ENCODE peak calls at places on chromosomes 6 and 20, in ten cellular contexts. One of them, this sample, is unnamed.

GRCh38 chr6:7896465-7896987 is 14.1 kb downstream of the TXNDC5 start:
- DNase-seq in neural progenitor cell: no peak
- DNase-seq in cerebellar cortex: no peak
- DNase-seq in sigmoid colon: peak
- DNase-seq in mucosa of descending colon: no peak
- DNase-seq in T-helper 2 cell: no peak
- DNase-seq in activated CD4-positive, CD25-positive, alpha-beta regulatory T cell: no peak
- DNase-seq in GM20000: no peak
- DNase-seq in T-cell: no peak
- DNase-seq in transverse colon: no peak
- DNase-seq in this sample: no peak

GRCh38 chr20:6081236-6081635 is 27.4 kb upstream of the LRRN4 start:
- DNase-seq in neural progenitor cell: no peak
- DNase-seq in cerebellar cortex: no peak
- DNase-seq in sigmoid colon: no peak
- DNase-seq in mucosa of descending colon: no peak
- DNase-seq in T-helper 2 cell: no peak
- DNase-seq in activated CD4-positive, CD25-positive, alpha-beta regulatory T cell: no peak
- DNase-seq in GM20000: no peak
- DNase-seq in T-cell: no peak
- DNase-seq in transverse colon: no peak
- DNase-seq in this sample: no peak

GRCh38 chr6:32967151-32968091 is 973 bp upstream of the BRD2 start:
- DNase-seq in neural progenitor cell: peak
- DNase-seq in cerebellar cortex: peak
- DNase-seq in sigmoid colon: no peak
- DNase-seq in mucosa of descending colon: no peak
- DNase-seq in T-helper 2 cell: peak
- DNase-seq in activated CD4-positive, CD25-positive, alpha-beta regulatory T cell: no peak
- DNase-seq in GM20000: no peak
- DNase-seq in T-cell: peak
- DNase-seq in transverse colon: peak
- DNase-seq in this sample: peak

GRCh38 chr6:7137335-7138106 is 29.8 kb downstream of the RREB1 start:
- DNase-seq in neural progenitor cell: peak
- DNase-seq in cerebellar cortex: peak
- DNase-seq in sigmoid colon: peak
- DNase-seq in mucosa of descending colon: peak
- DNase-seq in T-helper 2 cell: no peak
- DNase-seq in activated CD4-positive, CD25-positive, alpha-beta regulatory T cell: peak
- DNase-seq in GM20000: peak
- DNase-seq in T-cell: peak
- DNase-seq in transverse colon: peak
- DNase-seq in this sample: peak

GRCh38 chr6:106772270-106773142 is 143.1 kb downstream of the QRSL1 start:
- DNase-seq in neural progenitor cell: no peak
- DNase-seq in cerebellar cortex: no peak
- DNase-seq in sigmoid colon: no peak
- DNase-seq in mucosa of descending colon: no peak
- DNase-seq in T-helper 2 cell: no peak
- DNase-seq in activated CD4-positive, CD25-positive, alpha-beta regulatory T cell: no peak
- DNase-seq in GM20000: no peak
- DNase-seq in T-cell: no peak
- DNase-seq in transverse colon: no peak
- DNase-seq in this sample: no peak

GRCh38 chr20:8454137-8454712 is 322.2 kb downstream of the PLCB1 start:
- DNase-seq in neural progenitor cell: peak
- DNase-seq in cerebellar cortex: no peak
- DNase-seq in sigmoid colon: no peak
- DNase-seq in mucosa of descending colon: no peak
- DNase-seq in T-helper 2 cell: no peak
- DNase-seq in activated CD4-positive, CD25-positive, alpha-beta regulatory T cell: no peak
- DNase-seq in GM20000: peak
- DNase-seq in T-cell: no peak
- DNase-seq in transverse colon: no peak
- DNase-seq in this sample: no peak

GRCh38 chr20:3786126-3786484 is 435 bp downstream of the CENPB start:
- DNase-seq in neural progenitor cell: peak
- DNase-seq in cerebellar cortex: peak
- DNase-seq in sigmoid colon: no peak
- DNase-seq in mucosa of descending colon: peak
- DNase-seq in T-helper 2 cell: no peak
- DNase-seq in activated CD4-positive, CD25-positive, alpha-beta regulatory T cell: no peak
- DNase-seq in GM20000: peak
- DNase-seq in T-cell: peak
- DNase-seq in transverse colon: peak
- DNase-seq in this sample: peak

GRCh38 chr6:45086685-45087084 is 241.4 kb upstream of the RUNX2 start:
- DNase-seq in neural progenitor cell: no peak
- DNase-seq in cerebellar cortex: no peak
- DNase-seq in sigmoid colon: no peak
- DNase-seq in mucosa of descending colon: no peak
- DNase-seq in T-helper 2 cell: no peak
- DNase-seq in activated CD4-positive, CD25-positive, alpha-beta regulatory T cell: no peak
- DNase-seq in GM20000: no peak
- DNase-seq in T-cell: no peak
- DNase-seq in transverse colon: no peak
- DNase-seq in this sample: no peak

GRCh38 chr6:78850621-78851020 is 16.7 kb upstream of the IRAK1BP1 start:
- DNase-seq in neural progenitor cell: no peak
- DNase-seq in cerebellar cortex: no peak
- DNase-seq in sigmoid colon: no peak
- DNase-seq in mucosa of descending colon: no peak
- DNase-seq in T-helper 2 cell: no peak
- DNase-seq in activated CD4-positive, CD25-positive, alpha-beta regulatory T cell: no peak
- DNase-seq in GM20000: no peak
- DNase-seq in T-cell: no peak
- DNase-seq in transverse colon: no peak
- DNase-seq in this sample: no peak

GRCh38 chr20:50478162-50479036 is 31.8 kb upstream of the PTPN1 start:
- DNase-seq in neural progenitor cell: peak
- DNase-seq in cerebellar cortex: peak
- DNase-seq in sigmoid colon: peak
- DNase-seq in mucosa of descending colon: peak
- DNase-seq in T-helper 2 cell: peak
- DNase-seq in activated CD4-positive, CD25-positive, alpha-beta regulatory T cell: peak
- DNase-seq in GM20000: peak
- DNase-seq in T-cell: peak
- DNase-seq in transverse colon: peak
- DNase-seq in this sample: peak

GRCh38 chr20:15922556-15922955 is 650.7 kb downstream of the KIF16B start:
- DNase-seq in neural progenitor cell: no peak
- DNase-seq in cerebellar cortex: no peak
- DNase-seq in sigmoid colon: no peak
- DNase-seq in mucosa of descending colon: no peak
- DNase-seq in T-helper 2 cell: no peak
- DNase-seq in activated CD4-positive, CD25-positive, alpha-beta regulatory T cell: no peak
- DNase-seq in GM20000: no peak
- DNase-seq in T-cell: no peak
- DNase-seq in transverse colon: no peak
- DNase-seq in this sample: no peak

This sample was measured in WERI-Rb-1.